ENCODE peak calls at places on chromosomes 4 and X, in seven cellular contexts. K is cardiac muscle cell, C is AG04449, Y is NCI-H82, Z is MG63, A is GM10248, B is NCI-H345. O is an unnamed sample.

GRCh38 chr4:156738756-156739155 is 232.8 kb downstream of the PDGFC start:
- DNase-seq in K (no peak), C (no peak), Y (peak), Z (no peak), A (no peak), B (no peak), O (no peak)

GRCh38 chrX:7926914-7927258 is 327 bp downstream of the PNPLA4 start:
- DNase-seq in K (no peak), C (no peak), Y (no peak), Z (no peak), A (no peak), B (no peak), O (no peak)

GRCh38 chr4:127505203-127505602 is 127.6 kb upstream of the INTU start:
- DNase-seq in K (peak), C (peak), Y (no peak), Z (no peak), A (no peak), B (no peak), O (no peak)

GRCh38 chrX:139680356-139680755 is 27.6 kb downstream of the MCF2 start:
- DNase-seq in K (no peak), C (no peak), Y (no peak), Z (no peak), A (no peak), B (no peak), O (no peak)

GRCh38 chrX:69307736-69308135 is 142.5 kb upstream of the PJA1 start:
- DNase-seq in K (no peak), C (no peak), Y (peak), Z (no peak), A (no peak), B (no peak), O (no peak)

GRCh38 chrX:15751160-15751819 is 13.2 kb downstream of the CA5B start:
- DNase-seq in K (no peak), C (no peak), Y (no peak), Z (no peak), A (no peak), B (no peak), O (peak)

GRCh38 chr4:8786166-8786565 is 85.5 kb downstream of the HMX1 start:
- DNase-seq in K (no peak), C (no peak), Y (no peak), Z (no peak), A (no peak), B (no peak), O (no peak)

GRCh38 chr4:153040677-153041076 is 104.6 kb downstream of the FHDC1 start:
- DNase-seq in K (no peak), C (no peak), Y (no peak), Z (no peak), A (no peak), B (no peak), O (no peak)

GRCh38 chr4:163694385-163694784 is 199.9 kb downstream of the TMA16 start:
- DNase-seq in K (no peak), C (no peak), Y (no peak), Z (no peak), A (no peak), B (no peak), O (no peak)

GRCh38 chr4:138669479-138670165 is 346.0 kb upstream of the NOCT start:
- DNase-seq in K (no peak), C (peak), Y (peak), Z (no peak), A (peak), B (no peak), O (peak)

GRCh38 chr4:36773467-36773866 is 471.1 kb upstream of the NWD2 start:
- DNase-seq in K (no peak), C (no peak), Y (no peak), Z (no peak), A (no peak), B (no peak), O (no peak)

GRCh38 chrX:128460835-128461234 is 408.6 kb upstream of the ACTRT1 start:
- DNase-seq in K (no peak), C (no peak), Y (peak), Z (no peak), A (no peak), B (no peak), O (no peak)

GRCh38 chr4:62901101-62901500 is 1508.1 kb downstream of the TECRL start:
- DNase-seq in K (no peak), C (no peak), Y (no peak), Z (no peak), A (no peak), B (no peak), O (no peak)

GRCh38 chr4:128169245-128169644 is 108.1 kb downstream of the LARP1B start:
- DNase-seq in K (no peak), C (no peak), Y (no peak), Z (no peak), A (no peak), B (no peak), O (no peak)

GRCh38 chr4:86846921-86847320 is 2.3 kb downstream of the SLC10A6 start:
- DNase-seq in K (no peak), C (no peak), Y (no peak), Z (no peak), A (no peak), B (no peak), O (no peak)

GRCh38 chrX:155966876-155967275 is 30.6 kb upstream of the IL9R start:
- DNase-seq in K (peak), C (no peak), Y (peak), Z (no peak), A (peak), B (peak), O (no peak)

GRCh38 chr4:86847576-86847975 is 1.6 kb downstream of the SLC10A6 start:
- DNase-seq in K (no peak), C (no peak), Y (no peak), Z (no peak), A (no peak), B (no peak), O (no peak)

GRCh38 chr4:52641853-52642563 is 17.1 kb downstream of the USP46 start:
- DNase-seq in K (no peak), C (no peak), Y (no peak), Z (peak), A (peak), B (no peak), O (no peak)

GRCh38 chrX:2410279-2411020 is 90.3 kb downstream of the DHRSX start:
- DNase-seq in K (no peak), C (no peak), Y (no peak), Z (no peak), A (no peak), B (no peak), O (no peak)

GRCh38 chr4:164683040-164683439 is 70.9 kb upstream of the SMIM31 start:
- DNase-seq in K (no peak), C (no peak), Y (no peak), Z (no peak), A (no peak), B (no peak), O (no peak)

GRCh38 chr4:92359481-92359880 is 55.7 kb downstream of the GRID2 start:
- DNase-seq in K (no peak), C (no peak), Y (no peak), Z (no peak), A (no peak), B (no peak), O (no peak)

GRCh38 chrX:17361620-17362019 is 13.4 kb upstream of the NHS start:
- DNase-seq in K (no peak), C (no peak), Y (peak), Z (peak), A (no peak), B (peak), O (no peak)

GRCh38 chr4:72394264-72394663 is 174.8 kb downstream of the ADAMTS3 start:
- DNase-seq in K (no peak), C (no peak), Y (no peak), Z (no peak), A (no peak), B (no peak), O (no peak)

GRCh38 chr4:184385705-184386141 is 88.6 kb downstream of the IRF2 start:
- DNase-seq in K (no peak), C (no peak), Y (no peak), Z (no peak), A (no peak), B (no peak), O (no peak)

GRCh38 chr4:48939785-48940184 is 33.2 kb upstream of the OCIAD2 start:
- DNase-seq in K (no peak), C (peak), Y (no peak), Z (peak), A (no peak), B (no peak), O (no peak)

GRCh38 chr4:14178421-14178820 is 550.9 kb upstream of the BOD1L1 start:
- DNase-seq in K (no peak), C (no peak), Y (no peak), Z (peak), A (no peak), B (no peak), O (no peak)

GRCh38 chr4:98963538-98964433 is 31.7 kb upstream of the METAP1 start:
- DNase-seq in K (no peak), C (no peak), Y (no peak), Z (no peak), A (no peak), B (no peak), O (no peak)

O was measured in hepatic stellate cell.